ENCODE peak calls at places on chromosomes 11 and 22, in seven cellular contexts. E is neural crest cell, D is fibroblast of lung, J is tibial artery, I is endothelial cell, U is retinal pigment epithelial cell, Q is cardiac fibroblast. L is an unnamed sample.

GRCh38 chr11:11316651-11317050 is 36.4 kb downstream of the CSNK2A3 start:
- DNase-seq in E (no peak), Q (no peak), D (no peak), I (no peak), J (no peak), U (no peak), L (no peak)

GRCh38 chr11:2204361-2205213 is 33.0 kb upstream of the TH start:
- DNase-seq in U (no peak), E (no peak), I (no peak), J (peak), D (no peak), Q (no peak), L (peak)

GRCh38 chr11:5123802-5124521 is 14.2 kb downstream of the OR52A5 start:
- DNase-seq in E (peak), U (no peak), Q (peak), D (peak), J (peak), I (peak), L (no peak)

GRCh38 chr11:742156-742546 is 5.1 kb upstream of the TALDO1 start:
- DNase-seq in Q (no peak), E (no peak), D (no peak), U (no peak), J (no peak), I (no peak), L (no peak)

GRCh38 chr22:19827341-19828034 is 27.2 kb downstream of the GNB1L start:
- DNase-seq in J (no peak), U (no peak), Q (no peak), I (no peak), E (no peak), D (no peak), L (no peak)

GRCh38 chr22:40410731-40411505 is 40.5 kb downstream of the SGSM3 start:
- DNase-seq in J (no peak), E (no peak), Q (no peak), U (no peak), I (no peak), D (no peak), L (no peak)

GRCh38 chr22:39661842-39662676 is 91.5 kb downstream of the CACNA1I start:
- DNase-seq in I (no peak), U (no peak), E (no peak), D (no peak), J (no peak), Q (no peak), L (peak)

GRCh38 chr22:21961886-21962654 is 9.4 kb upstream of the PPM1F start:
- DNase-seq in D (peak), J (no peak), I (no peak), Q (peak), E (no peak), U (no peak), L (no peak)

GRCh38 chr11:118953265-118953664 is 2.8 kb upstream of the UPK2 start:
- DNase-seq in J (no peak), U (no peak), I (peak), Q (peak), D (peak), E (peak), L (no peak)

GRCh38 chr22:42673898-42674390 is 24.8 kb upstream of the CYB5R3 start:
- DNase-seq in Q (peak), E (no peak), I (no peak), J (no peak), D (peak), U (no peak), L (no peak)

GRCh38 chr11:119471329-119471728 is 48.4 kb upstream of the THY1 start:
- DNase-seq in Q (no peak), E (no peak), J (no peak), D (no peak), I (no peak), U (no peak), L (peak)

GRCh38 chr11:10568486-10568941 is at the start of gene LYVE1:
- DNase-seq in D (no peak), J (peak), Q (peak), U (no peak), E (no peak), I (no peak), L (no peak)

GRCh38 chr22:35354068-35354467 is 26.8 kb upstream of the HMOX1 start:
- DNase-seq in U (no peak), E (no peak), Q (no peak), D (no peak), J (no peak), I (no peak), L (no peak)

GRCh38 chr22:35349704-35350538 is 31.0 kb upstream of the HMOX1 start:
- DNase-seq in D (peak), E (no peak), Q (peak), U (no peak), I (no peak), J (no peak), L (no peak)

GRCh38 chr22:35353318-35353717 is 27.6 kb upstream of the HMOX1 start:
- DNase-seq in E (no peak), I (no peak), U (no peak), J (peak), Q (no peak), D (no peak), L (no peak)

GRCh38 chr22:35350539-35351503 is 30.1 kb upstream of the HMOX1 start:
- DNase-seq in Q (peak), J (peak), U (peak), D (peak), E (peak), I (peak), L (peak)

DNA sequence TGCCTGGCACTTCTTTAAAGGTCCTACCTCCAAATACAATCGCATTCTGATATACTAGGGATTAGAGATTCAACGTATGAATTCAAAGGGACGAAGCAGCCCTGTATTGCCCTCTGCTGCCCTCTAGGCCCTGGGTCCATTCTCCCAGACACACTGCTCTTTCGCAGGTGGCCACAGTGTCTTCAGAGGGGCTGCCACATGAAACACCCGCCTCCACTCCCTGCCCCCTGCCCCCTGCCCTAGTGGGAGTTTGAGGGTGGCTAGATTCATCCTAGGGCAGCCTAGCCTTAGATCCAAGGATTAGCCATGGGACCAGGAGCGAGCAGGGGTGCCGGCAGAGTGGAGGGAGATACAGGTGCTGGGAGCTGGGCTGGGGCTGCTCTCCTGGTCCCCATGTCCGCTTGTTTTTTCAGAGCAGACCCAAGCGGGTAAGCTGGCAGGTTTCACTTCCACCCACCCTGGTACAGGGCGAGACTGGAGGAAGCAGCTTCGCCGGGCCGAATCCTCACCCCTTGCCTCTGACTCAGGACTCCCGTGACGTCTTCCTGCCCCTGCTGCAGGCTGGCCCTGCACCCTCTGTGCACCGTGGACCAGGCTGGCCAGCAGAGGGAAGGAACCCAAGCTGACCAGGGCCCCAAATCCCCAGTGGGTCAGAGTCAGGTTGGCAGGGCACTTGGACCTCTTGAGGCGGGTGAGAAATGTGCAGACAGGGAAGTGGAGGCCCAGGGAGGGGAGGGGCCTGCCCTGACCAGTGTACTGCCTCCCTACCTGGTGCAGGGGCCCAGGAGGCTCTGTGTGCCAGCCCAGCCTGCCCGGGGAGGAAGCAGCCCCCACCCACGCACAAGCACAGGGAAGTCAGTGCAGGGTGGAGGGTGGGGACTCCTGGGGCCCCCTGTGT is 28.4 kb upstream of the HMOX1 start:
- DNase-seq in I (peak), Q (no peak), J (peak), D (peak), U (no peak), E (peak), L (no peak)
- TF ChIP-seq CTCF in I (no peak), Q (peak), J (no peak), D (no peak), U (peak), E (peak), L (no peak)

GRCh38 chr11:117874253-117874909 is 2.1 kb downstream of the FXYD6 start:
- DNase-seq in U (no peak), J (no peak), Q (no peak), D (no peak), I (no peak), E (no peak), L (no peak)

GRCh38 chr11:117875397-117876048 is 935 bp downstream of the FXYD6 start:
- DNase-seq in D (no peak), Q (no peak), J (no peak), I (no peak), E (no peak), U (no peak), L (no peak)

GRCh38 chr11:117876049-117876340 is 463 bp downstream of the FXYD6 start:
- DNase-seq in U (no peak), I (no peak), D (no peak), E (no peak), J (no peak), Q (no peak), L (no peak)

GRCh38 chr11:117873828-117874125 is 2.7 kb downstream of the FXYD6 start:
- DNase-seq in E (no peak), U (no peak), J (no peak), Q (no peak), I (no peak), D (no peak), L (no peak)

GRCh38 chr11:117874910-117875396 is 1.5 kb downstream of the FXYD6 start:
- DNase-seq in I (no peak), Q (no peak), J (no peak), D (no peak), E (no peak), U (no peak), L (no peak)
- TF ChIP-seq CTCF in I (no peak), Q (no peak), J (no peak), D (no peak), E (no peak), U (no peak), L (no peak)

GRCh38 chr22:45008853-45009751 is 703 bp downstream of the PHF21B start:
- DNase-seq in I (peak), J (no peak), U (no peak), Q (peak), E (peak), D (no peak), L (no peak)
- TF ChIP-seq CTCF in I (no peak), J (no peak), U (no peak), Q (no peak), E (no peak), D (no peak), L (no peak)

DNA sequence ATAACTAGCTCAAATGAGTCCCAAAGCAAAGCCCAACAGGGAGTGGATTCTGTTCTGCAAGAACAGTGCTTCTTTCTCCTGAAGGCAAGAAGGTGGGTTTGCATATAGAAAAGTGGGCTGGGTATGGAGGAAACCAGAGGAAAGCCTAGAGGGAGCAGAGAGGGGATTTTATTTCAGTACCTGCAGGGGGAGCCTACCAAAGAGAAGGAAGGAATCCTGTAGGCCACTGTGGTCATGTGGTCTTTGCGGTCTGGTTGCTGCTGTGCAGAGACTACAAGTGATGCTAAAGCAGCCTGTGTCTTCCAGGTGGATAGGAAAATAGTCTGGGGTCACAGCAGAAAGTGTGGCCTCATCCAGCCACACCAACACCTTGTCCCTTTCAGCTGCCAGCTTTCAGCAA is 33.2 kb upstream of the ZBTB16 start:
- DNase-seq in E (no peak), I (no peak), Q (peak), J (no peak), D (peak), U (no peak), L (no peak)
- TF ChIP-seq CTCF in E (peak), I (no peak), Q (peak), J (no peak), D (peak), U (peak), L (no peak)

DNA sequence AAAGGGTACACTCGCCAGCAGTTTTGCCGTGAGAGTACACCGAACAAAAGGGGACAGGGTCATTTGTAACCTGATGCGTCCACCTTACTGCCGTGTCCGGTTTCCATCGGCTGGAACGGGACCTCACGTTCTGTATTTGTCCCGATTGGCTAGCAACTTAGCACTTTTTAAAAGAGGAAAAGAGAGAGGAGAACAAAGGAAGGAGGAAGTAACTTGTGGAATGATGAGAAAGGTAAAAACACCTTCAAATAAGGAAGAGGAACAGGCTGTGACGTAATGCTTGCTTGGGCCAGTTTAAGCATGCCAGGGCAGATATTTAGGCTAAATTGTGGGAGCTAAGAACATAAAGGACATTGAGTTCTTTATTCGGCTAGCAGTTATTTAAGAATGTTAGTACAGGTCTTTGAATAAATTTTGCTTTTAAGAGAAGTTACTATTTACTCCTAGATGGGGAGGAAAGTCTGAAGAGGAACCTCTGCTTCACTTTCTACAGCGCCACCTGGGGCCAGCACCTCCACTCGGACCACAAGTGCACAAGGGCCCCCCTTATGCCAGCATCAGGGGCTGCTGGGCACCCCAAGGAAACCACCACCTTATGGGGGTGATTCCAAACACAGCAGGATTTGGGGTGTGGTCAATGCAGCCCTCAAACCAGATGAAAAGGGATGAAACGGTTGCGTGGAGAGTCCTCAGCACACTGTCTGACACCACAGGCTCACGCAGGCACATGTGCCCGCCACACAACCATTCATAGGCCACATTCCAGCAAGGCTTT is 5.8 kb downstream of the ARSA start:
- DNase-seq in J (no peak), I (no peak), U (no peak), E (no peak), D (no peak), Q (no peak), L (no peak)
- TF ChIP-seq CTCF in J (no peak), I (no peak), U (peak), E (no peak), D (peak), Q (peak), L (no peak)

GRCh38 chr11:101914737-101915426 is at the start of gene CEP126:
- DNase-seq in E (peak), I (peak), U (peak), J (peak), D (peak), Q (peak), L (peak)

GRCh38 chr11:101915811-101916291 is 471 bp downstream of the ANGPTL5 start:
- DNase-seq in J (no peak), I (no peak), Q (peak), D (peak), E (no peak), U (no peak), L (no peak)

GRCh38 chr11:101914349-101914736 is 467 bp upstream of the CEP126 start:
- DNase-seq in E (no peak), U (no peak), J (no peak), Q (peak), D (peak), I (no peak), L (no peak)

GRCh38 chr11:101913631-101914030 is 1.2 kb upstream of the CEP126 start:
- DNase-seq in I (no peak), D (no peak), E (no peak), J (no peak), Q (no peak), U (no peak), L (no peak)

DNA sequence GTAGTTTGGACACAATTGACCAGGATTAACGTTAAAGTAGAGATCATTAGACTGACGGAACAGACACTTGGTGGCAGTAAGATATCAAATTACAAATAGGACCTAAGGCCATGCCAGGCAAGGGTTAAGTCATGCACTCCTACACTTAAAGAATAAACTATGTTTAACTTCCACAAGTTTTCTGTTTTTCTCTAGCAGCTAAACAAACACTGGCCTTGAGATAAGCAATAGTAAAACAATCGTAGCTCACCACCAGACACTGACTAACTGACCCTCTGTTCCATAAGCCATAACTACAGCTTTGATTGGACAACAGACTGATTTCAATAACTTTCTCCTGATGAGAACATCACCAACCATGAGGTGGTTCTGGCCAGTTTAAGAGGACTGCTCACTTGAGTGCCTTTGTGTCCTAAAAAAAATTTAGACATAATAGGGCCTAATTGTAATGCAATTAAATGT is 2.0 kb upstream of the CEP126 start:
- DNase-seq in I (no peak), J (no peak), U (no peak), E (no peak), Q (peak), D (peak), L (no peak)
- TF ChIP-seq CTCF in I (no peak), J (no peak), U (no peak), E (no peak), Q (no peak), D (no peak), L (no peak)

L was measured in mesothelial cell of epicardium.